ENCODE peak calls at places on chromosomes 6 and 20, in four cellular contexts. L, A, E and Y are unnamed samples.

GRCh38 chr20:36311141-36311853 is 5.2 kb downstream of the DLGAP4 start:
- DNase-seq in L (no peak), A (no peak), E (no peak), Y (no peak)

GRCh38 chr20:34200020-34200419 is 41.2 kb upstream of the ASIP start:
- DNase-seq in L (no peak), E (no peak), A (no peak), Y (no peak)

GRCh38 chr6:124661231-124661630 is 301.0 kb upstream of the RNF217 start:
- DNase-seq in E (no peak), A (no peak), L (no peak), Y (no peak)

GRCh38 chr6:19921821-19922220 is 84.7 kb downstream of the ID4 start:
- DNase-seq in E (no peak), L (no peak), A (no peak), Y (no peak)

GRCh38 chr6:140957334-140957733 is 1175.4 kb upstream of the GJE1 start:
- DNase-seq in A (no peak), E (no peak), L (no peak), Y (no peak)

GRCh38 chr6:152356659-152357058 is 280.5 kb downstream of the SYNE1 start:
- DNase-seq in A (no peak), L (peak; percentile 44), E (no peak), Y (peak; percentile 20)

GRCh38 chr6:168999392-168999791 is 254.3 kb downstream of the THBS2 start:
- DNase-seq in E (no peak), L (no peak), A (no peak), Y (no peak)

GRCh38 chr20:60999256-60999655 is 252.8 kb upstream of the CDH4 start:
- DNase-seq in A (no peak), L (no peak), E (no peak), Y (no peak)

DNA sequence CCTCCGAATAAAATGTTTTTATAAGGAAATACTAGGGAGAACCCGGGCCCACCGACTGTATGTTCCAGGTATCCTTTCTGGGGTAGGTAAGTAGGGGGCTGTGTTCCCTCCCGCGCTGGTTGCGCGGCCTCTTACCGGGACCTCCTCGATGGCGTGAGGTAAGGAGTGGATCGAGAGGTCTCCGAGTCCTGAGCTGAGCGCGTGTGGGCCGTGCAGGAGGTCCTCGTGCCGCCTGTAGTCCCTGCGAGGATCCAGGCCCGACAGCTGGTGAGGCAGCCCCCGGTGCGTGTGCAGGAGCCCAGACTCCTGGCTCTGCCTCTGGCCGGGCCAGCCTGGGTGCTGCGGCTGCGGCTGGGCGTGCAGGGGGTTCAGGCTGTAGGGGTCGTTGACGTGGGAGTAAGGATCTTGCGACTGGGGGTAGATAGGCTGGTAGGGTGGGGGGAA is 5.1 kb downstream of the TFAP2A start:
- DNase-seq in E (no peak), L (no peak), A (no peak), Y (no peak)
- H3K4me3 ChIP-seq in E (no peak overlapping the region), L (peak overlapping the region; percentile 32), A (peak overlapping the region; percentile 88), Y (no peak overlapping the region)

GRCh38 chr6:133358598-133358997 is 117.4 kb downstream of the EYA4 start:
- DNase-seq in L (no peak), A (no peak), E (no peak), Y (no peak)

GRCh38 chr6:133359760-133360159 is 118.6 kb downstream of the EYA4 start:
- DNase-seq in E (no peak), L (no peak), A (no peak), Y (no peak)

GRCh38 chr6:133362813-133363212 is 121.7 kb downstream of the EYA4 start:
- DNase-seq in E (no peak), L (no peak), A (no peak), Y (no peak)

GRCh38 chr6:133359256-133359655 is 118.1 kb downstream of the EYA4 start:
- DNase-seq in L (no peak), A (no peak), E (no peak), Y (no peak)

GRCh38 chr6:133360194-133360593 is 119.0 kb downstream of the EYA4 start:
- DNase-seq in E (no peak), A (no peak), L (no peak), Y (no peak)
- H3K4me3 ChIP-seq in E (no peak overlapping the region), A (no peak overlapping the region), L (no peak overlapping the region), Y (no peak overlapping the region)

GRCh38 chr6:32580593-32580992 is 9.1 kb downstream of the HLA-DRB1 start:
- DNase-seq in E (no peak), A (no peak), L (no peak), Y (no peak)

GRCh38 chr6:32581275-32582095 is 8.2 kb downstream of the HLA-DRB1 start:
- DNase-seq in A (no peak), L (no peak), E (no peak), Y (no peak)

GRCh38 chr6:32588156-32588555 is 1.5 kb downstream of the HLA-DRB1 start:
- DNase-seq in E (no peak), L (no peak), A (no peak), Y (no peak)

GRCh38 chr6:32578962-32579361 is 10.7 kb downstream of the HLA-DRB1 start:
- DNase-seq in A (no peak), E (no peak), L (no peak), Y (no peak)

DNA sequence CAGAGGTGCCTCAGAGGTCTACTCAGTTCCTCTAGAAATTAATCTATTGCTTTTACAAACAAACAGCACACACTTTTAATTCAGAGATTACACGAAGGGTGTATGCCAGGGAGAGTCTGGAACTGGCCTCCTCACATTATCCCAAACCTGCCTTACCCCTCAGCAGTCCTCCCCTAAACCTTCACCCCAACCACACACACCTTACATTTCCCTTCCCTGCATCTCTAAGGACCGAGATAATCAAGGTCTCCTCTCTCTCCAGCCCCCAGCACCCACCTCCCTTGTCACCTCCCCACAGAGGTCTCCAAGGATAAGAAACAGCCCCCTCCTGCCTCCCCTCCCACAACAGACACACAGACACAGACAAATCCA is 6.1 kb downstream of the HLA-DRB1 start:
- DNase-seq in A (no peak), E (no peak), L (no peak), Y (no peak)
- H3K4me3 ChIP-seq in A (no peak overlapping the region), E (no peak overlapping the region), L (peak overlapping the region; percentile 76), Y (peak overlapping the region; percentile 22)

DNA sequence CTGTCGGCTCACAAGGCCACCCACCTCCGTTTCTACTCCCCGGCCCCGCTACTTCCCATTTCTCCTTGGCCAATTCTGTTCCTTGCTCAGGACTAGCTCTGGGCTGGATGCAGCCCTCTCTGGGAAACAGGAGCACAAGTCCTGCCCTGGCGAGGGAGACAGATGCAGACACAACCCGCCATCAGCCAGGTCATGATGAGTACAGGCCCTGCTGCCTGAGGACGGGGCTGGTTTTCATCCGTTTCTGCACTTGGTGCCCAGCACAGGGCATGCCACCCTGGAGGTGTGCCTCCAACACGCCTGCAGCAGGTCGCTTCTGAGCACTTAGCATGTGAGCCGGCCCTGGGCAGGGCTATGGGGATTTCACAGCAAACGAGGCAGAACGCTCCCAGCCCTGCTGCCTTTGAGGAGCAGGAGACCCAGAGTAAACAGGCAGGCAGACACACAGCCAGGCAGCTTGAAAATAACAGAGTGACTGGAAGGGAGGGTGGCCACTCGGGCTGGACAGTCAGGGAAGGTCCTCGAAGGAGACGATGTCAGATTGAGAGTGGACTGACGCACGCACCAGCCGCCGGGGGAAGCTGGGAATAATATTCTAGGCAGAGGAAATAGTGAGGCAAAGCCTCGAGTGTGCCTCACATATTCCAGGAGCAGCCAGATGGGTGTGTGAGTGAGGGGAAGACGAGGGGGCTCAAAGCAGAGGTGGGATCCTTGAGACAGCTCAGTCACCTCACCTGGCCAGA is 21.2 kb upstream of the VSTM2L start:
- DNase-seq in L (no peak), A (no peak), E (no peak), Y (no peak)
- H3K4me3 ChIP-seq in L (no peak overlapping the region), A (no peak overlapping the region), E (no peak overlapping the region), Y (no peak overlapping the region)

DNA sequence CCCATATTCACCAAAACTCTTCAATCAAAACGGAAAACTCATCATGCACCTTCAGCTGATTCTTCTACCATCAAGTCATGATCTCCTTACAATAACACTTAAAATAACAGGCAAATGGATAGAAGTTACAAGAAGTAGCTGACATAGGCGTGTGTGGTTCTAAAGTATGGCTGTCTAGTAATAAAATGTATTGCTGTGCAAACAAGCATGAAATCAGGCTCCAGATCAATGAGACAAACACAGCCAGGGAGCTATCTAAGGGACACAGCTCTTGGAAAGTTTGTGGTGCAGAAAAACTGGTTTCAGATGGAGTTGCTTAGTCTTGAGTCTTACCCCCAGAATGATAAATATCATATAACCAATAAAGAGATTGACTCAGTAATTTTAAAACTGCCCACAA is 434.8 kb upstream of the NOX3 start:
- DNase-seq in L (no peak), A (no peak), E (no peak), Y (no peak)
- H3K4me3 ChIP-seq in L (no peak overlapping the region), A (no peak overlapping the region), E (no peak overlapping the region), Y (no peak overlapping the region)

GRCh38 chr6:24753545-24753944 is 21.2 kb upstream of the GMNN start:
- DNase-seq in A (no peak), E (no peak), L (no peak), Y (no peak)

GRCh38 chr6:24755284-24755683 is 19.5 kb upstream of the GMNN start:
- DNase-seq in L (no peak), E (no peak), A (no peak), Y (no peak)

GRCh38 chr6:24749292-24749691 is 25.4 kb upstream of the GMNN start:
- DNase-seq in E (no peak), A (no peak), L (no peak), Y (no peak)

GRCh38 chr6:24752917-24753486 is 21.7 kb upstream of the GMNN start:
- DNase-seq in A (no peak), E (no peak), L (no peak), Y (no peak)

DNA sequence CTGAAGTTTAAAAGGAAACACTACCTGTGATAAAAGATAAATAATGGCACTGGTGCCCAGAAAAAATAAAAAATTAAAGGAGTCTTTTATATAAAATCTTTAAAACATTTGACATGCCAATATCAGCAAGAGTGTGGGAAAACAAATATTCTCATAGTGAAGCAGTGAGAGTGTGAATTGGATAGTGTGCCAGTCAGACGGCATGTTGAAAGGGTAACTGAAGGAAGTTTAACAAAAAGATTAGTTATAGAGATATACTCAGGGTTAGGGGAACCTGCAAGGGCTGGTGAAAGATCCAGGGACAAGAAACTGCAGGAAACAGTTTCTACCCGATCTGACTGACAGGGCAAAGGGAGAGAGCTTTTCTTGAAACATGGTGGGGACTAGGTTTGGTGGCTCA is 22.2 kb upstream of the GMNN start:
- DNase-seq in L (no peak), A (no peak), E (no peak), Y (no peak)
- H3K4me3 ChIP-seq in L (no peak overlapping the region), A (no peak overlapping the region), E (no peak overlapping the region), Y (no peak overlapping the region)

DNA sequence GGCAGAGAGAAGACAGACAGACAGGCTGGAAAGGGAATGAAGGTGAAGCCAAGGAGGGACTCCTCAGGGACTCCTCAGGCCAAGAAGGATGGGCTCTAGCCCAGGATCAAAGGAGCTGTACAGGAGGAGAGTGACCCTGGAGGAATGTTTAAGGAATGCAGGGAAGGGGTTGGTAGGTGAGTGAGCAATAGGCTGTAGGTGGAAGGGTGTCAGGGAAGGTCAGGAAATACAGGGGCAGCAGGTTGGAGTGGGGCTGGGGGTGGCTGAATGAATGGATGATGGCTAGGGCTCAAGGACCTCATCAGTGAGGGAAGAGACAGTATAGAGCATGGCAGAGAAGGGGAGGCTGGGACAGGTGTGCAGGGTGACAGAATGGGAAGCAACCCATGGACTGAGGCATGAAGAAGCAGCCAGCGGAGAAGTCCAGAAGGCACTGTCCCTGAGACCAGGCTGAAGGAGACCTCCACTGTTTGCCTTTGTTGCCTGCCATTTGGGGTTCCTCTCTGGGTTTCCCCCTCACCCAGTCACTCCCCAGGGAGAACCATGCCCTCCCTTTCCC is 13.2 kb downstream of the SYNGAP1 start:
- DNase-seq in E (no peak), A (no peak), L (no peak), Y (no peak)
- H3K4me3 ChIP-seq in E (no peak overlapping the region), A (no peak overlapping the region), L (no peak overlapping the region), Y (no peak overlapping the region)